ENCODE peak calls at places on chromosomes 3 and 15, in eight cellular contexts. G is A549, A is hepatocyte, T is tibial artery, U is upper lobe of left lung, H is ovary, W is testis, B is left ventricle myocardium inferior. M is an unnamed sample.

GRCh38 chr3:1945698-1946097 is 153.0 kb upstream of the CNTN4 start:
- DNase-seq in G (no peak), A (no peak), T (no peak), U (no peak), H (no peak), W (no peak), B (no peak), M (no peak)

GRCh38 chr15:52112203-52112750 is 298 bp downstream of the BCL2L10 start:
- DNase-seq in G (no peak), A (peak; percentile 46), T (no peak), U (peak; percentile 27), H (no peak), W (peak; percentile 49), B (no peak), M (no peak)

GRCh38 chr3:120468635-120469295 is 18.0 kb upstream of the FSTL1 start:
- DNase-seq in G (no peak), A (no peak), T (no peak), U (no peak), H (no peak), W (no peak), B (no peak), M (no peak)

GRCh38 chr3:71101014-71101413 is 482.5 kb downstream of the FOXP1 start:
- DNase-seq in G (peak; percentile 49), A (no peak), T (no peak), U (no peak), H (no peak), W (no peak), B (no peak), M (no peak)

GRCh38 chr15:59111267-59111666 is 6.3 kb downstream of the CCNB2 start:
- DNase-seq in G (no peak), A (no peak), T (no peak), U (no peak), H (no peak), W (no peak), B (no peak), M (no peak)

GRCh38 chr15:23687143-23687470 is at the start of gene NDN:
- DNase-seq in G (no peak), A (peak; percentile 82), T (no peak), U (peak; percentile 32), H (peak; percentile 66), W (peak; percentile 83), B (peak; percentile 45), M (peak; percentile 82)

GRCh38 chr3:52851348-52851747 is 16.5 kb upstream of the MUSTN1 start:
- DNase-seq in G (peak; percentile 62), A (peak; percentile 70), T (no peak), U (peak; percentile 43), H (no peak), W (peak; percentile 52), B (no peak), M (no peak)

GRCh38 chr3:126131881-126132750 is 48.2 kb upstream of the SLC41A3 start:
- DNase-seq in G (no peak), A (no peak), T (peak; percentile 42), U (peak; percentile 15), H (peak; percentile 3), W (peak; percentile 11), B (peak; percentile 4), M (peak; percentile 56)

GRCh38 chr3:162677475-162677874 is 1180.9 kb downstream of the OTOL1 start:
- DNase-seq in G (no peak), A (no peak), T (no peak), U (no peak), H (no peak), W (no peak), B (no peak), M (no peak)

GRCh38 chr15:78065284-78065872 is 12.1 kb downstream of the TBC1D2B start:
- DNase-seq in G (no peak), A (peak; percentile 83), T (peak; percentile 91), U (peak; percentile 87), H (peak; percentile 70), W (peak; percentile 67), B (peak; percentile 55), M (peak; percentile 82)

GRCh38 chr15:78069630-78070029 is 7.9 kb downstream of the TBC1D2B start:
- DNase-seq in G (no peak), A (no peak), T (no peak), U (no peak), H (no peak), W (no peak), B (no peak), M (no peak)

GRCh38 chr15:78065973-78066946 is 11.3 kb downstream of the TBC1D2B start:
- DNase-seq in G (no peak), A (no peak), T (peak; percentile 59), U (no peak), H (no peak), W (no peak), B (no peak), M (no peak)

GRCh38 chr15:78069052-78069414 is 8.5 kb downstream of the TBC1D2B start:
- DNase-seq in G (no peak), A (no peak), T (peak; percentile 55), U (no peak), H (no peak), W (no peak), B (no peak), M (no peak)

DNA sequence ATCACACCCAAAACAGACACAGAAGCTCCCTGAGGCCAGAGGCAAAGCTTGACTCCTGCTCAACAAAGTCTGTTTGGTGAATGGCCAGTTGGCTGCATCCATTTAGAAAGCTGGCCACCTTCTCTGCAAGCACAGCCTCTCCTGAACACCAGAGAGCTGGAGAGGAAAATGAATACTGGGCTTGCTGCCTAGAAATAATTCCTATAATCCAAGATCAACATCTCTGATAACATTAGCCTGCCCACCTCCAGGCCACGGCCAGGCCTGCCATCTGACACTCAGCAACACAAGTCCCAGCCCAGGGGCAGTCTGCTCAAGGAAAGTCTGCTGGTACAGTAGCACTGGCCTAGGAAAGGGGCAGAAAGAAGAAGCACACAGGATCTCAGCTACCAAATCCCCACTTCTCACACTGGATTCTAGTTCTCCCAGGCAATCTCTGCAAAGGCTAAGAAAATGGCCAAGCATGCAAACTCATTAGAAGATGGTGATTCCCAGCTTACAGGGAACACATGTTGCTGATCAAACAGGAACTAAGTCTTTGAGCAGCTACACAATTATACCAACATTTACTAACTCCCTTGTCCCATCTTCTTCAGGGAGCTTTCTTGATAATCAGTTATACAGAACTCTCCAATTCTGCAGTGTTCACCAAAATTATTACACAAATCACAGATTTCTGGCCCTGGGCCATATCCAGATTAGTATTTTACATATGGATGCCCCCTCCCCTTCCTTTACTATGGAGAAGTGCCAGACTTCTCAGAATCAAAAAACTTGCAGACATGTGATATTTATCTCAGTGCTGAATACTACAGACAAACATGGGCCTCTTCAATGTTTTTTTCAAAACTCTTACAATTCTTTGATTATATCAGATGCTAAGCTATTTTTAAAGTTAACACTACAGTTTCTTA is 9.9 kb downstream of the TBC1D2B start:
- DNase-seq in G (no peak), A (no peak), T (peak; percentile 80), U (no peak), H (no peak), W (no peak), B (no peak), M (no peak)
- H3K4me1 ChIP-seq in G (peaks cover 42% of the 10 kb centered on the region), A (peaks cover 83% of the 10 kb centered on the region), T (peaks cover 79% of the 10 kb centered on the region), U (peaks cover 97% of the 10 kb centered on the region), H (peaks cover 64% of the 10 kb centered on the region), W (peaks cover 85% of the 10 kb centered on the region), B (peaks cover 89% of the 10 kb centered on the region), M (peaks cover 13% of the 10 kb centered on the region)

GRCh38 chr3:46701211-46701939 is at the start of gene TMIE:
- DNase-seq in G (no peak), A (no peak), T (no peak), U (no peak), H (no peak), W (no peak), B (no peak), M (peak; percentile 53)

GRCh38 chr3:46699846-46700523 is 1.2 kb upstream of the TMIE start:
- DNase-seq in G (no peak), A (no peak), T (peak; percentile 83), U (peak; percentile 82), H (peak; percentile 46), W (peak; percentile 58), B (peak; percentile 71), M (peak; percentile 88)

GRCh38 chr3:46702246-46703012 is 1.2 kb downstream of the TMIE start:
- DNase-seq in G (no peak), A (no peak), T (no peak), U (no peak), H (no peak), W (no peak), B (no peak), M (no peak)

GRCh38 chr3:46703013-46703520 is 1.9 kb downstream of the TMIE start:
- DNase-seq in G (no peak), A (no peak), T (no peak), U (no peak), H (no peak), W (no peak), B (peak; percentile 4), M (peak; percentile 21)

GRCh38 chr3:46700772-46701171 is 420 bp upstream of the TMIE start:
- DNase-seq in G (no peak), A (peak; percentile 48), T (peak; percentile 81), U (no peak), H (peak; percentile 54), W (no peak), B (peak; percentile 51), M (peak; percentile 86)
- H3K4me3 ChIP-seq in G (no peak overlapping the region), A (no peak overlapping the region), T (peak overlapping the region; percentile 57), U (peak overlapping the region; percentile 41), H (no peak overlapping the region), W (peak overlapping the region; percentile 31), B (peak overlapping the region; percentile 61), M (peak overlapping the region; percentile 36)

GRCh38 chr3:30646961-30647752 is 40.8 kb downstream of the TGFBR2 start:
- DNase-seq in G (no peak), A (no peak), T (no peak), U (no peak), H (no peak), W (no peak), B (no peak), M (no peak)
- H3K27ac ChIP-seq in G (no peak overlapping the region), A (no peak overlapping the region), T (no peak overlapping the region), U (peak overlapping the region; percentile 62), H (no peak overlapping the region), W (no peak overlapping the region), B (peak overlapping the region; percentile 18), M (no peak overlapping the region)

GRCh38 chr15:89118481-89118989 is 30.3 kb downstream of the ABHD2 start:
- DNase-seq in G (no peak), A (no peak), T (no peak), U (no peak), H (no peak), W (no peak), B (no peak), M (no peak)

GRCh38 chr15:89117790-89118189 is 29.5 kb downstream of the ABHD2 start:
- DNase-seq in G (no peak), A (no peak), T (peak; percentile 61), U (no peak), H (no peak), W (no peak), B (no peak), M (no peak)

GRCh38 chr15:89122532-89123525 is 34.6 kb downstream of the ABHD2 start:
- DNase-seq in G (no peak), A (no peak), T (peak; percentile 25), U (no peak), H (no peak), W (no peak), B (no peak), M (no peak)

GRCh38 chr15:89119489-89120478 is 31.5 kb downstream of the ABHD2 start:
- DNase-seq in G (peak; percentile 95), A (peak; percentile 67), T (peak; percentile 67), U (no peak), H (no peak), W (no peak), B (no peak), M (no peak)

DNA sequence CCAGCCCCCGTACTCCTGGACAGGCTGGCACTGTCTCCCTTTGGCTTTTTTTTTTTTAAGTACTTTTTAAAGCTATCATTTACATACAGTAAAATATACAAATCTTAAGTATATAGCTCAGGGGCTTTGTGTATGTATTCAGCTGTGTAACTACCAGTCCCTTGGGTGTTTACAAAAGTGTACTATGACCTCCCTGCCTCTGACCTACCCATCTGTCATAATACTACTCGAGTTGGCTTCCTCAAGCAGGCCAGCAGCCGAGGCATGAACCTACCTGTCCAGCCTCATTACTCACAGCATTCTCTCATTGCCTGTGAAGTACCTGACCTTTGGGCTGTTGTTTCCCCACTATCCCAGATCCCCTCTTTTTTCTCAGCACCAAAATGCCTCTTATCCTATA is 33.2 kb downstream of the ABHD2 start:
- DNase-seq in G (peak; percentile 77), A (peak; percentile 77), T (no peak), U (peak; percentile 68), H (no peak), W (no peak), B (no peak), M (no peak)
- H3K4me1 ChIP-seq in G (peaks cover 96% of the 10 kb centered on the region), A (peaks cover 62% of the 10 kb centered on the region), T (peaks cover 55% of the 10 kb centered on the region), U (peaks cover 18% of the 10 kb centered on the region), H (no peaks in the 10 kb centered on the region), W (no peaks in the 10 kb centered on the region), B (peaks cover 98% of the 10 kb centered on the region), M (peaks cover 11% of the 10 kb centered on the region)